ENCODE peak calls at places on chromosome 3, in nine cellular contexts. S is GM23248; H is endodermal cell; I is naive thymus-derived CD4-positive, alpha-beta T cell; F is CD8-positive, alpha-beta T cell; R is lower lobe of right lung; E is SJSA1; C is heart right ventricle; U is heart left ventricle. K is an unnamed sample. For H3K4me1 and H3K27me3, the result is how much of the 10 kb centered on the place peaks cover.

GRCh38 chr3:40128169-40128568 is 181.3 kb upstream of the EIF1B start:
- DNase-seq in S (no peak), H (no peak), I (no peak), F (no peak), R (no peak), E (no peak), C (no peak), U (no peak), K (no peak)

GRCh38 chr3:123348-123747 is 73.2 kb upstream of the CHL1 start:
- DNase-seq in S (no peak), H (no peak), I (no peak), F (no peak), R (no peak), E (no peak), C (no peak), U (no peak), K (no peak)

GRCh38 chr3:62169871-62170660 is 203.3 kb downstream of the FEZF2 start:
- DNase-seq in S (peak), H (no peak), I (no peak), F (no peak), R (no peak), E (no peak), C (no peak), U (no peak), K (no peak)

GRCh38 chr3:142886938-142887337 is 1.9 kb downstream of the PCOLCE2 start:
- DNase-seq in S (peak), H (no peak), I (no peak), F (no peak), R (no peak), E (no peak), C (no peak), U (no peak), K (no peak)

GRCh38 chr3:157573281-157573680 is 70.1 kb upstream of the VEPH1 start:
- DNase-seq in S (peak), H (no peak), I (no peak), F (no peak), R (no peak), E (no peak), C (no peak), U (no peak), K (no peak)

GRCh38 chr3:53941945-53942344 is 50.3 kb upstream of the SELENOK start:
- DNase-seq in S (no peak), H (no peak), I (no peak), F (no peak), R (no peak), E (no peak), C (no peak), U (no peak), K (peak)

GRCh38 chr3:171967137-171967783 is 72.1 kb upstream of the FNDC3B start:
- DNase-seq in S (peak), H (no peak), I (no peak), F (no peak), R (no peak), E (no peak), C (no peak), U (no peak), K (no peak)

GRCh38 chr3:36813320-36813719 is 49.0 kb upstream of the DCLK3 start:
- DNase-seq in S (no peak), H (no peak), I (no peak), F (no peak), R (no peak), E (no peak), C (no peak), U (no peak), K (no peak)

GRCh38 chr3:43349759-43350158 is 63.4 kb downstream of the SNRK start:
- DNase-seq in S (no peak), H (no peak), I (no peak), F (no peak), R (no peak), E (no peak), C (no peak), U (no peak), K (no peak)

GRCh38 chr3:43177092-43177491 is 71.2 kb upstream of the POMGNT2 start:
- DNase-seq in S (no peak), H (peak), I (no peak), F (no peak), R (no peak), E (no peak), C (no peak), U (no peak), K (no peak)

GRCh38 chr3:44584646-44585501 is at the start of gene ZNF660:
- DNase-seq in S (peak), H (peak), I (no peak), F (no peak), R (peak), E (peak), C (peak), U (peak), K (peak)

GRCh38 chr3:81581966-81582599 is 179.4 kb downstream of the GBE1 start:
- DNase-seq in S (peak), H (peak), I (no peak), F (no peak), R (no peak), E (peak), C (no peak), U (peak), K (peak)

GRCh38 chr3:121514496-121514895 is 31.3 kb downstream of the POLQ start:
- DNase-seq in S (no peak), H (peak), I (no peak), F (no peak), R (no peak), E (no peak), C (no peak), U (no peak), K (no peak)

GRCh38 chr3:184042617-184043016 is 10.2 kb upstream of the HTR3C start:
- DNase-seq in S (no peak), H (no peak), I (no peak), F (no peak), R (no peak), E (no peak), C (no peak), U (no peak), K (no peak)

GRCh38 chr3:72830452-72831217 is 17.6 kb downstream of the SHQ1 start:
- DNase-seq in S (peak), H (no peak), I (no peak), F (no peak), R (no peak), E (no peak), C (no peak), U (no peak), K (no peak)

GRCh38 chr3:128122013-128122412 is 1.6 kb downstream of the RUVBL1 start:
- DNase-seq in S (no peak), H (no peak), I (no peak), F (no peak), R (no peak), E (no peak), C (no peak), U (no peak), K (no peak)

GRCh38 chr3:51340311-51340829 is 44.7 kb upstream of the MANF start:
- DNase-seq in S (peak), H (peak), I (no peak), F (no peak), R (no peak), E (peak), C (no peak), U (no peak), K (no peak)

GRCh38 chr3:65935724-65936123 is 103.0 kb downstream of the MAGI1 start:
- DNase-seq in S (no peak), H (no peak), I (no peak), F (no peak), R (no peak), E (no peak), C (no peak), U (no peak), K (no peak)

GRCh38 chr3:148588291-148588690 is 109.4 kb upstream of the AGTR1 start:
- DNase-seq in S (no peak), H (no peak), I (no peak), F (no peak), R (no peak), E (no peak), C (no peak), U (no peak), K (no peak)

GRCh38 chr3:80275120-80275519 is 507.3 kb upstream of the ROBO1 start:
- DNase-seq in S (no peak), H (no peak), I (no peak), F (no peak), R (no peak), E (no peak), C (no peak), U (no peak), K (no peak)

GRCh38 chr3:191331443-191331842 is 1.1 kb upstream of the UTS2B start:
- DNase-seq in S (peak), H (no peak), I (no peak), F (no peak), R (no peak), E (no peak), C (no peak), U (no peak), K (no peak)

GRCh38 chr3:101240719-101241118 is 79.7 kb downstream of the IMPG2 start:
- DNase-seq in S (no peak), H (no peak), I (no peak), F (no peak), R (no peak), E (no peak), C (no peak), U (no peak), K (no peak)

GRCh38 chr3:156513619-156514018 is 41.3 kb downstream of the SSR3 start:
- DNase-seq in S (no peak), H (no peak), I (no peak), F (no peak), R (no peak), E (peak), C (no peak), U (no peak), K (no peak)

DNA sequence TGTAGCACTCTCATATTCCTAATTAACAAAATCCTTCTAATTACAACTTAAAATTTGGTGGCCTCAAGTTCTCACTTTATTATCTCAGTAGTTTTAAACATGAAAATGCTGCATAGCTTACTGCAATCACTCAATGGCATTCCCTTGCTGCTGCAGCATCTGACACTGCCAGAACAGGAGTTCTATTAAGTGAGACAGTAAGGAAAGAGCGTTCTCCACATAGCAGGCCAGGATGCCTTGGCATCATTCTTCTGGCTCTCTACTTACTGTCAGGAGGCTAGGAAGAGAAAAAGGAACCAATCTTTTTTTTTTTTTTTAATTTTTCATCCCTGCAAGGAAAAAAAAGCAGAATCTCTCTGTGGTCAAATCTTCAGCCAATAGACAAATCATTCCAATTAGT is 3.2 kb downstream of the CNBP start:
- DNase-seq in S (peak), H (no peak), I (no peak), F (no peak), R (no peak), E (no peak), C (no peak), U (no peak), K (no peak)
- H3K4me1 ChIP-seq in S (under half), H (under half), I (half or more), F (half or more), R (half or more), E (under half), C (half or more), U (half or more), K (under half)

GRCh38 chr3:45775571-45776290 is 20.6 kb downstream of the SLC6A20 start:
- DNase-seq in S (no peak), H (peak), I (no peak), F (no peak), R (no peak), E (no peak), C (no peak), U (peak), K (no peak)

GRCh38 chr3:45774581-45775505 is 21.5 kb downstream of the SLC6A20 start:
- DNase-seq in S (no peak), H (peak), I (no peak), F (no peak), R (no peak), E (no peak), C (no peak), U (peak), K (no peak)

GRCh38 chr3:45772341-45773035 is 23.8 kb downstream of the SLC6A20 start:
- DNase-seq in S (no peak), H (peak), I (no peak), F (no peak), R (no peak), E (peak), C (no peak), U (peak), K (no peak)

GRCh38 chr3:45773044-45773443 is 23.3 kb downstream of the SLC6A20 start:
- DNase-seq in S (no peak), H (no peak), I (no peak), F (no peak), R (no peak), E (no peak), C (no peak), U (peak), K (no peak)

DNA sequence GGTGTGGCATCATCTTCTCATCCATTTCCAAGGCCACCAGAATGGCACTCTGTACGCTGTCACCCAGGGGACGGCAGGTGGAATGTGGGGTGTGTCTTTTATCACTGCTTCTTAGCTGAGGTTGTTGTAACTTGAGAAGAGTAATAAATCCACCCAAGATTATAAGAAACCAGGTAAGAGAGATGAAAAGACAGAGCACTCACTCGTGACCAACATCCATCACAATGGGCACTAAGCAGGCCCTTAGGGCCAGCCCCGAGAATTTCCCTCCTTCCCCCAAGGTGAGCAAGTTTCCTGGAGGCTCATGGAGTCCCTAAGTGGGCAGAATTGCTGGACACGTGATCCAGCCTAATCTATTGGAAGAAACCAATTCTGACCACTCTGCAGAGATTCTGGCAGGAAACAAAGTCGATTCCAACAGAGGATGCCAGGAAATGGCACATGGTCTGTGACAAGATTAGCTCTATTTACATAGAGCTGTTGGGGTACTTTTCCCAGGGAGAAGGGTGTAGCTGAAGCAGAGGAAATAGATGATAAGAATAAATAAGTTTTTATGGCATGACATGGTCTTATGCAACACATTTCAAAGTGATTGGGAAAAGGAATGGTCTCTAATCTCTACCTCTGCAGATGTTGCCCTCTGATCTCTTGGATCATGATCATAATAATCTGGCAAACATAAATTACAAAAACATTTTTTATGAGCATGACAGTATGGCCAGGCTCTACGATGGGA is 22.5 kb downstream of the SLC6A20 start:
- DNase-seq in S (no peak), H (peak), I (no peak), F (no peak), R (no peak), E (no peak), C (no peak), U (no peak), K (no peak)
- H3K27me3 ChIP-seq in S (under half), H (under half), I (under half), F (under half), R (under half), E (under half), C (under half), U (under half), K (under half)

GRCh38 chr3:111861396-111861795 is 2.3 kb downstream of the PHLDB2 start:
- DNase-seq in S (peak), H (no peak), I (no peak), F (no peak), R (no peak), E (no peak), C (no peak), U (no peak), K (no peak)
- H3K4me1 ChIP-seq in S (half or more), H (under half), I (under half), F (under half), R (under half), E (under half), C (under half), U (half or more), K (under half)

GRCh38 chr3:38095687-38096483 is 41.0 kb downstream of the ACAA1 start:
- DNase-seq in S (no peak), H (no peak), I (no peak), F (no peak), R (no peak), E (no peak), C (no peak), U (no peak), K (no peak)
- H3K27me3 ChIP-seq in S (under half), H (under half), I (under half), F (under half), R (under half), E (under half), C (under half), U (under half), K (under half)

GRCh38 chr3:16300881-16301359 is 35.9 kb downstream of the OXNAD1 start:
- DNase-seq in S (no peak), H (no peak), I (peak), F (no peak), R (no peak), E (no peak), C (no peak), U (no peak), K (no peak)
- H3K4me1 ChIP-seq in S (under half), H (under half), I (half or more), F (half or more), R (under half), E (under half), C (under half), U (under half), K (under half)

GRCh38 chr3:24522155-24522579 is 27.5 kb upstream of the THRB start:
- DNase-seq in S (no peak), H (peak), I (no peak), F (no peak), R (no peak), E (peak), C (no peak), U (no peak), K (peak)

GRCh38 chr3:24520101-24520495 is 25.4 kb upstream of the THRB start:
- DNase-seq in S (no peak), H (no peak), I (no peak), F (no peak), R (no peak), E (no peak), C (no peak), U (no peak), K (no peak)

GRCh38 chr3:24519368-24520100 is 24.9 kb upstream of the THRB start:
- DNase-seq in S (peak), H (peak), I (no peak), F (no peak), R (no peak), E (peak), C (no peak), U (peak), K (peak)

GRCh38 chr3:24521306-24522154 is 26.9 kb upstream of the THRB start:
- DNase-seq in S (peak), H (peak), I (no peak), F (no peak), R (peak), E (peak), C (peak), U (peak), K (peak)

DNA sequence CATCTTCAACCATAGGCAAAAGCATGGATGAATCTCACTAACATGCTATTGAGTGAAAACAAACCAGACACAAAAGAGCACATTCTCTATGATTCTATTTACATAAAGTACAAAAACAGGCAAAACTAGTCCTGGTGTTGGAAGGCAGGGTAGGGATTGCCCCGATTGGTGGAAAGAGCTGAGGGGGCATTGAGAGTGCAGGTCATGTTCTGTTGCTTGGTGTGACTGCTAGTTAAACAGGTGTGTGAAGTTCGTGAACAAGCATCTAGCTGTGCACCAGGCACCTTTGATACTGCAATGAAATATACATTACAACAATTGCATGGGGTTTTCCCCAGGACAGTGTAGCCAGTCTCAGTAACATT is 26.3 kb upstream of the THRB start:
- DNase-seq in S (no peak), H (no peak), I (no peak), F (no peak), R (no peak), E (no peak), C (no peak), U (no peak), K (no peak)
- H3K27me3 ChIP-seq in S (under half), H (half or more), I (under half), F (under half), R (under half), E (under half), C (under half), U (under half), K (under half)

GRCh38 chr3:124266517-124266916 is 274.6 kb upstream of the ROPN1 start:
- DNase-seq in S (peak), H (no peak), I (no peak), F (no peak), R (no peak), E (no peak), C (no peak), U (no peak), K (peak)

GRCh38 chr3:124269619-124270018 is 277.7 kb upstream of the ROPN1 start:
- DNase-seq in S (no peak), H (no peak), I (no peak), F (no peak), R (no peak), E (no peak), C (no peak), U (no peak), K (no peak)

GRCh38 chr3:124267406-124267805 is 275.5 kb upstream of the ROPN1 start:
- DNase-seq in S (no peak), H (no peak), I (no peak), F (no peak), R (no peak), E (no peak), C (no peak), U (no peak), K (no peak)

GRCh38 chr3:124272611-124273151 is 280.8 kb upstream of the ROPN1 start:
- DNase-seq in S (no peak), H (no peak), I (no peak), F (no peak), R (no peak), E (no peak), C (no peak), U (no peak), K (no peak)

DNA sequence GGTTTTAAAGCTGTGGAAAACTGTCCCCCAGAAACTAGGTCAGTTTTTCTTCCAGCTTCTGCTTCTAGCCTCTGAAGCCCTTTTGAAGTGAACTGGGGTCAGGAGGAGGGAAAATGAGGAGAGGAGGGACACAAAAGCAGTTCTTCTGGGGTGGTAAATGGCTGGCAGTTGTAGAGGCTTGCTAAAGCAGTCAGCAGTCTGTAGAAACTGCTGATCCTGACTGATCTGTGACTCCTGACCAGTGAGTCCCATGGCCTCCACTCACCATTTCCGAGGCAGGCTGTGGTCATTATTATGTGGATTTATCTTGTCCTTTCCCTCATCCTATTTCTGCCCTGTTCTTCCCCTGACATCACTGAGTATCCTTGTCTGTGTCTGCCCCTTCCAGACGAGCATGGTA is 276.4 kb upstream of the ROPN1 start:
- DNase-seq in S (no peak), H (no peak), I (no peak), F (no peak), R (no peak), E (no peak), C (no peak), U (no peak), K (no peak)
- H3K4me1 ChIP-seq in S (under half), H (under half), I (under half), F (under half), R (under half), E (under half), C (under half), U (under half), K (under half)